ENCODE peak calls at places on chromosomes 2 and 18, in five cellular contexts. K is GM12878, I is HepG2, V is H1, B is K562. J is an unnamed sample. For H3K9me3, the result is how much of the 10 kb centered on the place peaks cover.

GRCh38 chr2:230904856-230905447 is 20.1 kb downstream of the GPR55 start:
- DNase-seq in I (no peak), K (no peak), V (no peak), B (no peak), J (no peak)

GRCh38 chr2:3628241-3628679 is 29.7 kb upstream of the ALLC start:
- DNase-seq in B (no peak), K (no peak), I (no peak), V (no peak), J (no peak)

GRCh38 chr2:96876036-96876810 is 6.3 kb upstream of the SEMA4C start:
- DNase-seq in I (no peak), K (no peak), V (no peak), B (peak), J (no peak)

GRCh38 chr18:70166668-70167067 is 38.8 kb downstream of the RTTN start:
- DNase-seq in I (no peak), V (no peak), B (no peak), K (no peak), J (no peak)

GRCh38 chr2:15949126-15949525 is 8.8 kb downstream of the MYCN start:
- DNase-seq in K (no peak), B (no peak), I (no peak), V (no peak), J (no peak)

GRCh38 chr2:31089645-31090044 is 48.6 kb downstream of the GALNT14 start:
- DNase-seq in I (no peak), V (no peak), K (no peak), B (no peak), J (no peak)

GRCh38 chr18:78641689-78642231 is 337.9 kb upstream of the SALL3 start:
- DNase-seq in I (no peak), K (no peak), V (no peak), B (no peak), J (no peak)

GRCh38 chr2:48195168-48195567 is 288.9 kb upstream of the FBXO11 start:
- DNase-seq in V (no peak), I (no peak), K (no peak), B (no peak), J (no peak)

GRCh38 chr2:2663401-2664036 is 332.4 kb upstream of the MYT1L start:
- DNase-seq in V (no peak), K (no peak), I (no peak), B (no peak), J (peak)

GRCh38 chr2:195659114-195659513 is 2.1 kb downstream of the SLC39A10 start:
- DNase-seq in K (no peak), I (no peak), B (peak), V (no peak), J (peak)

GRCh38 chr2:104434363-104434792 is 419.5 kb upstream of the POU3F3 start:
- DNase-seq in B (no peak), I (no peak), V (peak), K (peak), J (no peak)

GRCh38 chr18:6543330-6543908 is 128.7 kb upstream of the L3MBTL4 start:
- DNase-seq in K (no peak), B (peak), V (no peak), I (peak), J (peak)
- TF ChIP-seq CHD2 in K (no peak), B (no peak), V (no peak), I (no peak), J (no peak)

DNA sequence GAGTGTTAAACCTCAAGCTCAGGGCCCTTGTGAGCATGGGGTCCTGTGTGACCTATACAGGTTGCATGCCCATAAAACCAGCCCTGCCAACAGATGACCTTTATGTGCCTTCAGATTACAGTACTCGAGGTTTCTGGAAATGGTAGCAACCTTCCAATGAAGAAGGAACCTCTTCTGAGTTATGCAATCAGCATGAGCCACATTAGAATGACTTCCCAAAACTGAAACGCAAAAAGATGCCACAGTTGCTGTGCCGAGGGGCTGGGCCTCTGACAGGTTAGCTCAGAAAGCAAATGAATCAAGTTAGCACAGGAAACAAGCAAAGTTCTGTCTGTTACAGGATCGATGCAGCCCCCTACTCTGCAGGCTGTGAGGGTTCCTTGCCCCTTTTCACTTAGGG is 37.7 kb downstream of the TGFA start:
- DNase-seq in K (no peak), B (no peak), V (no peak), I (no peak), J (no peak)
- TF ChIP-seq CEBPB in K (no peak), B (peak), V (no peak), I (no peak), J (no peak)

GRCh38 chr18:79889569-79889968 is 61.9 kb downstream of the SLC66A2 start:
- DNase-seq in V (no peak), B (no peak), I (peak), K (no peak), J (no peak)

GRCh38 chr18:79884963-79885728 is 66.3 kb downstream of the SLC66A2 start:
- DNase-seq in I (no peak), K (no peak), B (no peak), V (no peak), J (no peak)

GRCh38 chr18:79884296-79884962 is 67.0 kb downstream of the SLC66A2 start:
- DNase-seq in K (no peak), I (no peak), V (no peak), B (no peak), J (no peak)

GRCh38 chr18:79888016-79888415 is 63.4 kb downstream of the SLC66A2 start:
- DNase-seq in B (no peak), I (no peak), K (no peak), V (no peak), J (no peak)

GRCh38 chr18:79887181-79888000 is 64.1 kb downstream of the SLC66A2 start:
- DNase-seq in K (no peak), I (no peak), B (no peak), V (no peak), J (no peak)
- H3K9me3 ChIP-seq in K (under half), I (under half), B (under half), V (under half), J (under half)

GRCh38 chr2:222713007-222713406 is 41.5 kb downstream of the MOGAT1 start:
- DNase-seq in V (no peak), I (no peak), K (no peak), B (no peak), J (no peak)

GRCh38 chr2:222714361-222715256 is 43.2 kb downstream of the MOGAT1 start:
- DNase-seq in V (no peak), B (no peak), K (no peak), I (peak), J (no peak)

GRCh38 chr2:222711315-222711940 is 40.0 kb downstream of the MOGAT1 start:
- DNase-seq in I (no peak), B (no peak), K (no peak), V (no peak), J (no peak)

DNA sequence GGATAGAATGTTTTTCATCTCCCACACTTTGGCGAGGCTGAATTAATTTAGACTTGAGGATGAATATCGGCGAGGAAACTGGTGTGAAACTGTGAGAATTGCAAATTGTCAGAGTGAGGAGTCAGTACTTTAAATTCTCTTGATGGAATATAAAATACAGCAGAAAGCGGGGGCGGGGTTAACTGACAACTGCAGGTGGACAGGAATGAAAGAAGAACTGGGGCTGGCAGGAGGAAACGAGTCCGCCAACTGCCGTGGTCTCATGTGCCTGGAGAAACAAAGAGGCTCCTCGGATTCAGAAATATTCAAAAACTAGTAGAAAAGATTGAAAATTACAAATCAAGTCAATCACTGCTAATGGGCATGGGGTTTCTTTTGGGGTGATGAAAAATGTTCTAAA is 44.3 kb downstream of the MOGAT1 start:
- DNase-seq in K (no peak), V (no peak), B (no peak), I (no peak), J (no peak)
- TF ChIP-seq CHD2 in K (no peak), V (no peak), B (no peak), I (no peak), J (no peak)